ENCODE peak calls at places on chromosomes 11 and 22, in six cellular contexts. One of them, this sample, is unnamed.

GRCh38 chr11:38818720-38819119 is 2220.7 kb upstream of the RAG2 start:
- DNase-seq in A549: no peak
- DNase-seq in T-helper 2 cell: no peak
- DNase-seq in GDM1: no peak
- DNase-seq in PC-9: no peak
- DNase-seq in NCI-H1930: no peak
- DNase-seq in this sample: no peak

GRCh38 chr22:23518381-23519187 is 61.5 kb downstream of the IGLL1 start:
- DNase-seq in NCI-H1930: no peak
- DNase-seq in T-helper 2 cell: no peak
- DNase-seq in A549: no peak
- DNase-seq in PC-9: no peak
- DNase-seq in GDM1: no peak
- DNase-seq in this sample: no peak

GRCh38 chr11:22244986-22245592 is 52.2 kb downstream of the ANO5 start:
- DNase-seq in T-helper 2 cell: no peak
- DNase-seq in PC-9: no peak
- DNase-seq in NCI-H1930: no peak
- DNase-seq in GDM1: peak; percentile 3
- DNase-seq in A549: peak; percentile 6
- DNase-seq in this sample: no peak

GRCh38 chr11:28169816-28170215 is 61.6 kb downstream of the METTL15 start:
- DNase-seq in NCI-H1930: no peak
- DNase-seq in GDM1: no peak
- DNase-seq in T-helper 2 cell: no peak
- DNase-seq in A549: no peak
- DNase-seq in PC-9: no peak
- DNase-seq in this sample: no peak

GRCh38 chr11:105588001-105588400 is 21.9 kb upstream of the GRIA4 start:
- DNase-seq in PC-9: no peak
- DNase-seq in NCI-H1930: no peak
- DNase-seq in A549: no peak
- DNase-seq in T-helper 2 cell: no peak
- DNase-seq in GDM1: no peak
- DNase-seq in this sample: no peak

GRCh38 chr11:83280256-83280655 is 5.9 kb downstream of the CCDC90B start:
- DNase-seq in A549: no peak
- DNase-seq in NCI-H1930: no peak
- DNase-seq in PC-9: no peak
- DNase-seq in T-helper 2 cell: no peak
- DNase-seq in GDM1: no peak
- DNase-seq in this sample: no peak

GRCh38 chr22:19652316-19652715 is 62.0 kb upstream of the SEPTIN5 start:
- DNase-seq in NCI-H1930: no peak
- DNase-seq in PC-9: no peak
- DNase-seq in T-helper 2 cell: no peak
- DNase-seq in GDM1: no peak
- DNase-seq in A549: no peak
- DNase-seq in this sample: no peak

GRCh38 chr11:19777032-19777341 is 64.3 kb downstream of the NAV2 start:
- DNase-seq in NCI-H1930: peak; percentile 15
- DNase-seq in T-helper 2 cell: no peak
- DNase-seq in GDM1: no peak
- DNase-seq in PC-9: no peak
- DNase-seq in A549: peak; percentile 38
- DNase-seq in this sample: no peak

GRCh38 chr11:1946812-1947480 is at the start of gene MRPL23:
- DNase-seq in GDM1: no peak
- DNase-seq in T-helper 2 cell: peak; percentile 28
- DNase-seq in NCI-H1930: no peak
- DNase-seq in PC-9: no peak
- DNase-seq in A549: no peak
- DNase-seq in this sample: no peak

GRCh38 chr22:49013707-49014106 is 814.0 kb downstream of the BRD1 start:
- DNase-seq in GDM1: no peak
- DNase-seq in T-helper 2 cell: no peak
- DNase-seq in NCI-H1930: no peak
- DNase-seq in A549: no peak
- DNase-seq in PC-9: no peak
- DNase-seq in this sample: peak; percentile 11

GRCh38 chr11:45736424-45736823 is 68.5 kb upstream of the SLC35C1 start:
- DNase-seq in NCI-H1930: no peak
- DNase-seq in T-helper 2 cell: no peak
- DNase-seq in GDM1: no peak
- DNase-seq in PC-9: no peak
- DNase-seq in A549: no peak
- DNase-seq in this sample: no peak

GRCh38 chr22:24061124-24061684 is 50.1 kb downstream of the CABIN1 start:
- DNase-seq in A549: no peak
- DNase-seq in GDM1: no peak
- DNase-seq in NCI-H1930: no peak
- DNase-seq in T-helper 2 cell: no peak
- DNase-seq in PC-9: no peak
- DNase-seq in this sample: no peak

GRCh38 chr11:77154381-77155081 is 26.5 kb downstream of the MYO7A start:
- DNase-seq in NCI-H1930: no peak
- DNase-seq in GDM1: no peak
- DNase-seq in A549: no peak
- DNase-seq in PC-9: no peak
- DNase-seq in T-helper 2 cell: no peak
- DNase-seq in this sample: no peak

GRCh38 chr22:34370711-34371110 is 450.4 kb upstream of the LARGE1 start:
- DNase-seq in NCI-H1930: no peak
- DNase-seq in GDM1: no peak
- DNase-seq in PC-9: no peak
- DNase-seq in T-helper 2 cell: no peak
- DNase-seq in A549: no peak
- DNase-seq in this sample: no peak

GRCh38 chr11:57778318-57779037 is 16.9 kb downstream of the CTNND1 start:
- DNase-seq in NCI-H1930: no peak
- DNase-seq in PC-9: peak; percentile 99
- DNase-seq in GDM1: no peak
- DNase-seq in A549: peak; percentile 88
- DNase-seq in T-helper 2 cell: no peak
- DNase-seq in this sample: no peak

GRCh38 chr11:93585758-93586157 is 42.6 kb upstream of the SMCO4 start:
- DNase-seq in NCI-H1930: no peak
- DNase-seq in GDM1: no peak
- DNase-seq in T-helper 2 cell: no peak
- DNase-seq in A549: peak; percentile 19
- DNase-seq in PC-9: peak; percentile 51
- DNase-seq in this sample: no peak

GRCh38 chr11:22337571-22338464 is at the start of gene SLC17A6:
- DNase-seq in PC-9: no peak
- DNase-seq in A549: no peak
- DNase-seq in GDM1: no peak
- DNase-seq in T-helper 2 cell: no peak
- DNase-seq in NCI-H1930: no peak
- DNase-seq in this sample: no peak

GRCh38 chr11:64268687-64269379 is 15.6 kb downstream of the BAD start:
- DNase-seq in PC-9: peak; percentile 78
- DNase-seq in NCI-H1930: no peak
- DNase-seq in T-helper 2 cell: peak; percentile 24
- DNase-seq in A549: no peak
- DNase-seq in GDM1: no peak
- DNase-seq in this sample: peak; percentile 23

GRCh38 chr11:44453871-44454270 is 111.6 kb upstream of the CD82 start:
- DNase-seq in T-helper 2 cell: no peak
- DNase-seq in A549: no peak
- DNase-seq in PC-9: no peak
- DNase-seq in NCI-H1930: no peak
- DNase-seq in GDM1: no peak
- DNase-seq in this sample: no peak

GRCh38 chr11:36165638-36166389 is 123.4 kb downstream of the COMMD9 start:
- DNase-seq in T-helper 2 cell: no peak
- DNase-seq in A549: no peak
- DNase-seq in PC-9: no peak
- DNase-seq in NCI-H1930: no peak
- DNase-seq in GDM1: no peak
- DNase-seq in this sample: no peak

GRCh38 chr11:131640320-131640719 is 269.9 kb downstream of the NTM start:
- DNase-seq in GDM1: no peak
- DNase-seq in T-helper 2 cell: no peak
- DNase-seq in PC-9: no peak
- DNase-seq in NCI-H1930: no peak
- DNase-seq in A549: no peak
- DNase-seq in this sample: no peak

GRCh38 chr11:10806206-10806605 is 2.5 kb downstream of the EIF4G2 start:
- DNase-seq in GDM1: no peak
- DNase-seq in PC-9: no peak
- DNase-seq in NCI-H1930: no peak
- DNase-seq in T-helper 2 cell: no peak
- DNase-seq in A549: no peak
- DNase-seq in this sample: no peak

GRCh38 chr11:19957301-19957985 is 202.8 kb downstream of the DBX1 start:
- DNase-seq in GDM1: no peak
- DNase-seq in A549: no peak
- DNase-seq in NCI-H1930: no peak
- DNase-seq in T-helper 2 cell: no peak
- DNase-seq in PC-9: no peak
- DNase-seq in this sample: no peak

GRCh38 chr11:44944181-44944852 is 6.4 kb downstream of the TP53I11 start:
- DNase-seq in PC-9: no peak
- DNase-seq in GDM1: no peak
- DNase-seq in NCI-H1930: no peak
- DNase-seq in T-helper 2 cell: no peak
- DNase-seq in A549: no peak
- DNase-seq in this sample: no peak

GRCh38 chr11:107196732-107197131 is 178.5 kb upstream of the GUCY1A2 start:
- DNase-seq in T-helper 2 cell: no peak
- DNase-seq in GDM1: no peak
- DNase-seq in PC-9: no peak
- DNase-seq in NCI-H1930: no peak
- DNase-seq in A549: peak; percentile 6
- DNase-seq in this sample: no peak

GRCh38 chr11:114040706-114041211 is 18.8 kb upstream of the ZBTB16 start:
- DNase-seq in GDM1: no peak
- DNase-seq in T-helper 2 cell: no peak
- DNase-seq in A549: no peak
- DNase-seq in NCI-H1930: no peak
- DNase-seq in PC-9: peak; percentile 47
- DNase-seq in this sample: no peak

GRCh38 chr22:24402460-24403192 is 24.8 kb upstream of the ADORA2A start:
- DNase-seq in T-helper 2 cell: no peak
- DNase-seq in GDM1: no peak
- DNase-seq in PC-9: peak; percentile 97
- DNase-seq in A549: peak; percentile 60
- DNase-seq in NCI-H1930: no peak
- DNase-seq in this sample: no peak

GRCh38 chr11:118198370-118198769 is 21.9 kb upstream of the SCN2B start:
- DNase-seq in NCI-H1930: peak; percentile 24
- DNase-seq in PC-9: no peak
- DNase-seq in A549: peak; percentile 58
- DNase-seq in GDM1: peak; percentile 33
- DNase-seq in T-helper 2 cell: peak; percentile 78
- DNase-seq in this sample: peak; percentile 79

GRCh38 chr22:22721681-22722309 is 77.4 kb downstream of the GGTLC2 start:
- DNase-seq in GDM1: peak; percentile 7
- DNase-seq in T-helper 2 cell: no peak
- DNase-seq in PC-9: no peak
- DNase-seq in A549: no peak
- DNase-seq in NCI-H1930: no peak
- DNase-seq in this sample: peak; percentile 6

GRCh38 chr11:2673250-2673610 is 26.6 kb downstream of the KCNQ1OT1 start:
- DNase-seq in A549: no peak
- DNase-seq in T-helper 2 cell: no peak
- DNase-seq in NCI-H1930: no peak
- DNase-seq in PC-9: no peak
- DNase-seq in GDM1: no peak
- DNase-seq in this sample: no peak

GRCh38 chr11:2675540-2675939 is 24.3 kb downstream of the KCNQ1OT1 start:
- DNase-seq in NCI-H1930: no peak
- DNase-seq in T-helper 2 cell: no peak
- DNase-seq in PC-9: no peak
- DNase-seq in GDM1: no peak
- DNase-seq in A549: no peak
- DNase-seq in this sample: no peak